ENCODE peak calls at places on chromosomes 3 and 15, in four cellular contexts. K is colonic mucosa, C is Peyer's patch, B is testis. Q is an unnamed sample. For H3K4me1, the result is how much of the 10 kb centered on the place peaks cover.

GRCh38 chr3:82493858-82494257 is 732.4 kb upstream of the GBE1 start:
- DNase-seq in C (no peak), B (no peak), K (no peak), Q (no peak)

GRCh38 chr15:74835312-74835823 is 7.6 kb downstream of the ULK3 start:
- DNase-seq in B (peak), K (peak), C (peak), Q (peak)

GRCh38 chr3:75001330-75001729 is 386.9 kb upstream of the CNTN3 start:
- DNase-seq in K (no peak), B (no peak), C (no peak), Q (no peak)

GRCh38 chr3:105367063-105367405 is 325 bp downstream of the ALCAM start:
- DNase-seq in B (peak), C (peak), K (peak), Q (peak)

GRCh38 chr3:112814256-112814655 is 32.4 kb downstream of the CD200R1L start:
- DNase-seq in K (no peak), C (no peak), B (no peak), Q (no peak)

GRCh38 chr3:156617781-156618180 is 56.6 kb upstream of the TIPARP start:
- DNase-seq in B (no peak), C (no peak), K (no peak), Q (no peak)

GRCh38 chr3:53612508-53612907 is 118.1 kb downstream of the CACNA1D start:
- DNase-seq in K (no peak), B (no peak), C (no peak), Q (no peak)

GRCh38 chr15:25795061-25795460 is 68.1 kb downstream of the ATP10A start:
- DNase-seq in K (peak), C (peak), B (no peak), Q (no peak)

GRCh38 chr3:192675958-192676649 is 51.2 kb downstream of the FGF12 start:
- DNase-seq in C (no peak), B (no peak), K (no peak), Q (no peak)

GRCh38 chr3:102059145-102059943 is 210.0 kb downstream of the NFKBIZ start:
- DNase-seq in C (no peak), K (no peak), B (no peak), Q (no peak)

DNA sequence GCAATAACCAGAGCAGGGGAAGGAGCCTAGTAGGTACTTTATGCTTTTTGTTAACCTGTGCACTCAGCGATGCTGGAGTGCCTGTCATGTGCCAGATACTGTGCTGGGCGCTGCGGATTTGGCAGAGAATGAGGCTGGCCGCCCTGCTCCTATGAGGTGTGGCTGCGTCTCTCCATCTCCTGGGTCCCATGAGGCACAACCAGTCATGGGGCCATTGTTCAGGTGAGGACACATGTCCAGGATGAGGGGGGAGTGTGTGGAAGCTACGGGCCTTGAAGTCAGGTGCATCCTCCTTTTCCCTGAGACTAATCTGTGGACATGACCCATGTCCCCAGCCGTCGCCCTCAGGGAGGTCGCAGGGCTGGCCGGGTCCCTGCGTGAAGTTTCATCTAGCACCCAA is 963 bp upstream of the TXNRD3 start:
- DNase-seq in K (no peak), C (no peak), B (no peak), Q (no peak)
- H3K4me1 ChIP-seq in K (under half), C (under half), B (under half), Q (under half)

GRCh38 chr3:38662544-38662943 is 13.1 kb upstream of the SCN5A start:
- DNase-seq in C (no peak), K (no peak), B (peak), Q (no peak)
- TF ChIP-seq CTCF in C (no peak), K (peak), B (no peak), Q (no peak)

DNA sequence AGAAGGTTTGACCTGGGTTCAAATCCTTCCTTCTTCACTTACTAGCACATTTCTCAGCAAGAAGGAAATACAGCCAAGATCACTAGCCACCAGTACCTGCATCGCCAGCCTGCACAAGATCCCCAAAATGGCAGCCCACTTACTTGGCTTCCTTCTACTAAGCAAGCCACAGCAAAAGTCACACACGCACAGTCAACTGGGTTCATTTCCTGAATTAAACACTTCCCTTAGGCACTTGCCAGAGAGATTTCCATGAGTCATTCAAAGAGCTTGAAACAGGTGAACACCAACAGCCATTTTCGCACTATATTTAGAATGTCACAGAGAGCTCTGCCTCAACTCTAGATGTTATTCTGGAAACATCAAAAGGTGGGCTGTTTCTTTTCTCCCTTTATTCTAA is 42.6 kb downstream of the MGLL start:
- DNase-seq in C (peak), K (no peak), B (no peak), Q (no peak)
- H3K4me1 ChIP-seq in C (under half), K (under half), B (under half), Q (under half)

DNA sequence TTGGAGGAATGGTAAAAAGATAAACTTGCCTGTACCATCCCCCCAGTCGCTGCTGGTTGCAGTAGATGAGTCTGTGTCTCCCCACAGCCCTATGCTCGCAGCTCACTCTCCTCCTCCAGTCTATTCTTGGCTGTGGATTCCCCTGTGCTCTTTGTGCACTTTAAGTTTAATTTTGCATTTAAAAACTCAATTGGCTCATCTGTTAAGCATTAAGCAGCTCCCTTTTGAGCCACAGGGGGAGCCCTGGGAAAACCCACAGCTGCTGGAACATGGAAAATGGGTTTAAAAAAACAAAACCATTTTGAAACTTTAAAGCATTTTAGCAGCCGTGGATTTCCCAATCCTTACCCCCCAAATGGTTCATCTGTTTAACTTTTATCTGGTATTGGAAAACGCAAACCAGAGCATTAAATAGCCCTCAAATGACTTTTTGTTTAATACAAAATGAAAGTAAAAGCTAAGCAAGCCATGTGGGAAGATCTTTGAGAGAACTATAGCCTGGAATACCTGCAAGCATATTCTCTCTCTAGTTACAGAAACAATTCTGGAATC is 536.9 kb downstream of the ZIC1 start:
- DNase-seq in C (no peak), K (no peak), B (peak), Q (peak)
- TF ChIP-seq CTCF in C (no peak), K (no peak), B (no peak), Q (peak)

Q was measured in thyroid gland.